ENCODE peak calls at places on chromosomes 12 and 14, in ten cellular contexts. D is left ventricle myocardium inferior; W is left lung; V is psoas muscle; E is activated CD8-positive, alpha-beta memory T cell treated with anti-CD3 and anti-CD28 coated beads, Interleukin-2, amount 50 U/mL, for 4 hours; F is astrocyte of the cerebellum; O is WTC11; G is HFF-Myc; J is H9; X is hepatic stellate cell. H is an unnamed sample.

GRCh38 chr12:46221255-46222128 is 47.4 kb downstream of the SLC38A1 start:
- DNase-seq in V (no peak), G (no peak), E (no peak), X (no peak), J (no peak), W (no peak), F (peak), D (no peak), O (no peak), H (no peak)

GRCh38 chr12:58922849-58923248 is 2.5 kb upstream of the LRIG3 start:
- DNase-seq in F (no peak), X (no peak), W (no peak), V (no peak), G (no peak), O (no peak), D (no peak), E (no peak), J (no peak), H (no peak)

GRCh38 chr14:68549057-68549421 is 243.8 kb downstream of the ZFP36L1 start:
- DNase-seq in W (no peak), V (no peak), F (no peak), O (no peak), X (peak), J (no peak), E (no peak), G (no peak), D (no peak), H (no peak)

GRCh38 chr12:109671482-109671881 is 42.1 kb upstream of the FAM222A start:
- DNase-seq in W (no peak), V (no peak), D (no peak), E (no peak), J (no peak), F (no peak), O (no peak), X (no peak), G (no peak), H (no peak)

GRCh38 chr12:132160016-132160415 is 15.8 kb downstream of the NOC4L start:
- DNase-seq in F (no peak), G (no peak), E (peak), V (peak), X (no peak), D (peak), W (no peak), O (peak), J (no peak), H (no peak)

GRCh38 chr12:570949-571794 is 92.1 kb downstream of the NINJ2 start:
- DNase-seq in X (no peak), D (peak), J (peak), F (peak), G (no peak), V (peak), E (no peak), O (peak), W (peak), H (peak)

GRCh38 chr14:38646391-38646790 is 390.5 kb upstream of the CLEC14A start:
- DNase-seq in X (no peak), O (no peak), J (no peak), G (no peak), W (no peak), D (no peak), E (no peak), F (no peak), V (no peak), H (no peak)

GRCh38 chr12:76945867-76946266 is 67.0 kb upstream of the CSRP2 start:
- DNase-seq in O (no peak), G (no peak), X (no peak), W (no peak), V (no peak), J (no peak), D (no peak), E (no peak), F (peak), H (no peak)

GRCh38 chr14:68111733-68112270 is 292.2 kb downstream of the RAD51B start:
- DNase-seq in V (no peak), D (no peak), X (no peak), W (no peak), E (no peak), J (no peak), F (no peak), O (no peak), G (no peak), H (no peak)

GRCh38 chr12:26770239-26771070 is 62.5 kb downstream of the ITPR2 start:
- DNase-seq in J (no peak), W (no peak), E (no peak), O (no peak), D (no peak), G (no peak), V (no peak), X (no peak), F (no peak), H (no peak)

GRCh38 chr12:66036317-66036716 is 94.2 kb downstream of the LLPH start:
- DNase-seq in W (no peak), J (no peak), V (peak), O (no peak), X (peak), D (peak), F (peak), G (peak), E (no peak), H (no peak)

GRCh38 chr12:98424726-98425401 is 90.5 kb upstream of the TMPO start:
- DNase-seq in E (peak), D (peak), O (peak), X (peak), V (no peak), W (peak), F (peak), G (peak), J (peak), H (peak)

GRCh38 chr14:76395161-76395560 is 19.2 kb downstream of the ESRRB start:
- DNase-seq in E (no peak), X (no peak), V (no peak), O (no peak), G (no peak), F (no peak), W (no peak), J (no peak), D (no peak), H (no peak)

GRCh38 chr12:92055877-92056276 is 89.8 kb downstream of the BTG1 start:
- DNase-seq in O (no peak), J (no peak), F (no peak), X (no peak), D (no peak), V (no peak), W (no peak), E (peak), G (no peak), H (no peak)

GRCh38 chr12:1171657-1172056 is 180.6 kb downstream of the ERC1 start:
- DNase-seq in O (no peak), J (no peak), F (no peak), D (no peak), V (no peak), X (no peak), G (no peak), W (no peak), E (no peak), H (no peak)

GRCh38 chr12:47035459-47035858 is 44.0 kb upstream of the PCED1B start:
- DNase-seq in O (no peak), X (no peak), V (no peak), F (no peak), W (no peak), E (no peak), D (no peak), G (no peak), J (no peak), H (no peak)

GRCh38 chr14:68471029-68471963 is 321.6 kb downstream of the ZFP36L1 start:
- DNase-seq in O (peak), X (no peak), V (no peak), G (no peak), W (no peak), E (no peak), F (no peak), D (no peak), J (peak), H (no peak)

GRCh38 chr12:112837629-112838191 is 46.2 kb downstream of the RPH3A start:
- DNase-seq in V (no peak), O (no peak), X (no peak), J (no peak), D (no peak), W (no peak), F (no peak), E (no peak), G (no peak), H (no peak)

GRCh38 chr12:67091204-67091603 is 178.0 kb upstream of the CAND1 start:
- DNase-seq in O (no peak), J (no peak), D (no peak), F (no peak), W (no peak), E (no peak), X (no peak), G (no peak), V (no peak), H (no peak)

GRCh38 chr14:103763730-103764488 is 48.3 kb downstream of the ZFYVE21 start:
- DNase-seq in W (no peak), V (no peak), G (no peak), X (no peak), E (no peak), D (no peak), F (no peak), O (no peak), J (no peak), H (no peak)

GRCh38 chr12:11833174-11833895 is 183.9 kb downstream of the ETV6 start:
- DNase-seq in J (peak), F (no peak), V (no peak), D (no peak), G (no peak), O (no peak), X (no peak), W (no peak), E (no peak), H (no peak)

GRCh38 chr14:100664234-100664633 is 62.5 kb upstream of the DLK1 start:
- DNase-seq in W (no peak), J (no peak), D (no peak), V (peak), X (no peak), E (no peak), O (no peak), F (no peak), G (no peak), H (no peak)

GRCh38 chr12:10409387-10409786 is at the start of gene KLRC4:
- DNase-seq in O (no peak), J (no peak), E (no peak), V (no peak), X (no peak), G (no peak), D (no peak), F (no peak), W (no peak), H (no peak)

GRCh38 chr12:25730489-25731349 is 177.6 kb upstream of the LMNTD1 start:
- DNase-seq in J (no peak), E (no peak), X (no peak), F (no peak), V (no peak), O (no peak), W (no peak), D (no peak), G (no peak), H (no peak)

GRCh38 chr14:46399049-46399448 is 252.5 kb downstream of the RPL10L start:
- DNase-seq in W (no peak), E (no peak), J (no peak), X (no peak), F (no peak), V (no peak), D (no peak), G (no peak), O (no peak), H (no peak)

GRCh38 chr14:75537071-75537470 is 14.8 kb downstream of the BATF start:
- DNase-seq in G (no peak), O (no peak), V (no peak), W (no peak), J (no peak), D (no peak), X (no peak), E (no peak), F (no peak), H (no peak)

GRCh38 chr12:66210840-66211239 is 21.8 kb downstream of the IRAK3 start:
- DNase-seq in V (no peak), J (no peak), G (no peak), W (no peak), F (no peak), E (no peak), O (no peak), D (no peak), X (no peak), H (no peak)

GRCh38 chr14:62691613-62692489 is 353.4 kb downstream of the KCNH5 start:
- DNase-seq in X (peak), V (no peak), G (no peak), E (no peak), W (peak), J (no peak), D (no peak), F (peak), O (no peak), H (no peak)

GRCh38 chr12:124673881-124674617 is 106.6 kb upstream of the NCOR2 start:
- DNase-seq in O (no peak), J (no peak), V (no peak), F (no peak), E (no peak), D (no peak), W (no peak), X (no peak), G (no peak), H (no peak)

GRCh38 chr14:57478050-57478449 is 15.6 kb downstream of the CCDC198 start:
- DNase-seq in V (no peak), G (no peak), X (no peak), D (no peak), F (no peak), J (no peak), O (no peak), E (no peak), W (no peak), H (no peak)

GRCh38 chr12:87975879-87976278 is 53.3 kb downstream of the C12orf50 start:
- DNase-seq in O (no peak), V (no peak), W (no peak), D (no peak), F (no peak), G (no peak), E (no peak), J (no peak), X (no peak), H (no peak)

GRCh38 chr14:34867199-34867598 is 8.0 kb downstream of the BAZ1A start:
- DNase-seq in F (no peak), D (no peak), W (no peak), J (no peak), O (no peak), X (no peak), E (no peak), V (no peak), G (no peak), H (no peak)

GRCh38 chr12:47249082-47249481 is 169.3 kb upstream of the AMIGO2 start:
- DNase-seq in G (no peak), F (no peak), V (no peak), E (no peak), W (no peak), O (no peak), D (no peak), J (no peak), X (no peak), H (no peak)